ENCODE peak calls at places on chromosomes 6 and 20, in five cellular contexts. V is T-helper 9 cell, R is RWPE1, W is Daoy, K is breast epithelium. O is an unnamed sample.

GRCh38 chr20:44017905-44018683 is 103.4 kb downstream of the TOX2 start:
- DNase-seq in R (peak; percentile 92), V (no peak), W (peak; percentile 96), K (no peak), O (peak; percentile 89)

GRCh38 chr6:33885121-33886057 is 81.6 kb upstream of the MLN start:
- DNase-seq in K (no peak), V (no peak), W (peak; percentile 86), R (peak; percentile 69), O (peak; percentile 78)

GRCh38 chr6:112298021-112298745 is 43.8 kb upstream of the LAMA4 start:
- DNase-seq in K (no peak), W (peak; percentile 83), V (no peak), R (peak; percentile 35), O (peak; percentile 90)

GRCh38 chr6:52640170-52640569 is 30.7 kb upstream of the TMEM14A start:
- DNase-seq in R (no peak), K (no peak), V (no peak), W (no peak), O (peak; percentile 24)

GRCh38 chr20:59032713-59033059 is 551 bp upstream of the ATP5F1E start:
- DNase-seq in W (peak; percentile 38), V (no peak), R (peak; percentile 56), K (no peak), O (no peak)

GRCh38 chr6:16338577-16339262 is 100.3 kb downstream of the GMPR start:
- DNase-seq in V (no peak), K (no peak), W (peak; percentile 98), R (peak; percentile 82), O (peak; percentile 98)

GRCh38 chr20:15561707-15562106 is 1011.5 kb downstream of the KIF16B start:
- DNase-seq in R (no peak), W (no peak), V (no peak), K (no peak), O (no peak)

GRCh38 chr6:128070406-128070805 is 169.5 kb upstream of the THEMIS start:
- DNase-seq in R (no peak), W (no peak), K (no peak), V (no peak), O (no peak)

O was measured in HT1080.